ENCODE peak calls at places on chromosomes 11 and 22, in four cellular contexts. One of them, this sample, is unnamed.
A peak's percentile ranks its signal among the peaks of the same experiment; 100 is the strongest.

GRCh38 chr11:123202155-123202714 is 7.2 kb upstream of the CLMP start:
- DNase-seq in H1: no peak
- DNase-seq in GM12878: no peak
- DNase-seq in SK-N-SH: peak; percentile 59
- DNase-seq in this sample: no peak

GRCh38 chr11:8260202-8260996 is 3.3 kb downstream of the LMO1 start:
- DNase-seq in SK-N-SH: no peak
- DNase-seq in H1: no peak
- DNase-seq in GM12878: no peak
- DNase-seq in this sample: no peak

GRCh38 chr11:88666364-88666763 is 328.8 kb upstream of the CTSC start:
- DNase-seq in SK-N-SH: no peak
- DNase-seq in GM12878: no peak
- DNase-seq in H1: no peak
- DNase-seq in this sample: no peak

GRCh38 chr11:103910721-103911120 is 125.7 kb upstream of the DDI1 start:
- DNase-seq in H1: no peak
- DNase-seq in GM12878: no peak
- DNase-seq in SK-N-SH: no peak
- DNase-seq in this sample: no peak

GRCh38 chr11:70263363-70263762 is 7.1 kb upstream of the PPFIA1 start:
- DNase-seq in H1: no peak
- DNase-seq in SK-N-SH: no peak
- DNase-seq in GM12878: no peak
- DNase-seq in this sample: no peak

GRCh38 chr11:85811624-85812023 is 683 bp upstream of the SYTL2 start:
- DNase-seq in SK-N-SH: no peak
- DNase-seq in H1: no peak
- DNase-seq in GM12878: no peak
- DNase-seq in this sample: no peak

GRCh38 chr11:35525501-35526175 is at the start of gene PAMR1:
- DNase-seq in GM12878: no peak
- DNase-seq in SK-N-SH: no peak
- DNase-seq in H1: peak; percentile 54
- DNase-seq in this sample: peak; percentile 21

GRCh38 chr11:75654314-75654713 is 14.5 kb downstream of the MAP6 start:
- DNase-seq in GM12878: peak; percentile 63
- DNase-seq in SK-N-SH: no peak
- DNase-seq in H1: no peak
- DNase-seq in this sample: no peak

GRCh38 chr11:123707606-123708205 is 33.8 kb downstream of the ZNF202 start:
- DNase-seq in GM12878: peak; percentile 30
- DNase-seq in SK-N-SH: peak; percentile 70
- DNase-seq in H1: peak; percentile 15
- DNase-seq in this sample: peak; percentile 26

DNA sequence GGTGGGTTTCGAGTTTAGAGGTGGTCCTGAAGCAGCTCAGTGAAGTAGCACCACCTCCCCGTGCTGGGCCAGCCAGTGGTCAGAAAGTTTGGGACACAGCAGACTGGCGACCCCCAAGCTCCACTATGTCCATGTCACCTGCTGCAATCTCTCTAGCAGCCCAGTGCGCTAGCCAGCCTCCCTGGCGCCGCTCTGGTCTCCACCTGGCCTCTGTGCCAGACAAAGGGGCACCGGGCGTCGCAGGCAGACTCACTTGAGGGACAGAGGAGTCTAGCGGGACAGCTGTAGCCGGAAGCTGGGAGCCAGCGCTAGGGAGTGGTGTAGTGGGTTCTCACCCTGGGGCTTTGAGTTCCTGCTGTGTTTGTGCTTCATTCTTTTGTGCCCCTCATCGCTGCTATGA is 25.5 kb downstream of the MYBPC3 start:
- DNase-seq in H1: no peak
- DNase-seq in SK-N-SH: peak; percentile 21
- DNase-seq in GM12878: no peak
- DNase-seq in this sample: peak; percentile 4
- TF ChIP-seq TAF1 in H1: no peak
- TF ChIP-seq TAF1 in SK-N-SH: no peak
- TF ChIP-seq TAF1 in GM12878: no peak
- TF ChIP-seq TAF1 in this sample: no peak

DNA sequence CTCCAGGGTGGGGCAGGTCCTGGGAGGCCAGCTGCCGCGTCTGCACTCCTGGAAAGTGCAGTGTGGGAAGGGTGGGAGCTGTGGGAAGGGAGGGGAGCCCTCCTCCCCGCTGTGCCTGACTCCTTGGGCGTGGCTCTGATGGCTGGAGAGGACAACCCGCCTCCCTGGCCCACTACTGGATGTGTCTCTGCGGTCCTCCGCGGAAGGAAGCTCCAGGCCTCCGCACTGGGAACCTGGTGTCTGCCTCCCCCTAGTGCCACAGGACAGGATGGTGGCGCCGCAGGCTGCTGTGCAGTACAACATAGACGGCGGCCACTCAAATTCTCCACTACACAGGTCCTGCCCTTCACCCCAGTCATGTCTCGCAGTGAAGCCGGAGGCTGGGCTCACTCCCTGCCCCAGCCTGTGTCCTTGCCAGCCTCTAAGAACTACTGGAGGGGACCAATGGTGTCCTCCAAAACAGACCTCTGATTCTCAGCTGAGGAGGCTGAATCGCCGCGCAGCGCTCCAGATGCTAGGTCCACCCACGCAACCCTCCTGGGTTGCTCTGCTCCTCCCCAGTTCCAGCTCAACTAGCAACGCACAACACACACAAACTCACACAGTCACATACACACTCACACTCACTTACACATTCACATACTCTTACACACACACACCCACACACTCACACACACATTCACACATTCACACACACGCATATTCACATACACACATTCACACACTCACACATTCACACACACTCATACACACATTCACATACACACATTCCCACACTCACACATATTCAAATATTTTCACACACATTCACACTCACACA is 12.4 kb upstream of the DSCAML1 start:
- DNase-seq in SK-N-SH: peak; percentile 90
- DNase-seq in GM12878: no peak
- DNase-seq in H1: no peak
- DNase-seq in this sample: no peak
- TF ChIP-seq TAF1 in SK-N-SH: no peak
- TF ChIP-seq TAF1 in GM12878: no peak
- TF ChIP-seq TAF1 in H1: no peak
- TF ChIP-seq TAF1 in this sample: no peak

DNA sequence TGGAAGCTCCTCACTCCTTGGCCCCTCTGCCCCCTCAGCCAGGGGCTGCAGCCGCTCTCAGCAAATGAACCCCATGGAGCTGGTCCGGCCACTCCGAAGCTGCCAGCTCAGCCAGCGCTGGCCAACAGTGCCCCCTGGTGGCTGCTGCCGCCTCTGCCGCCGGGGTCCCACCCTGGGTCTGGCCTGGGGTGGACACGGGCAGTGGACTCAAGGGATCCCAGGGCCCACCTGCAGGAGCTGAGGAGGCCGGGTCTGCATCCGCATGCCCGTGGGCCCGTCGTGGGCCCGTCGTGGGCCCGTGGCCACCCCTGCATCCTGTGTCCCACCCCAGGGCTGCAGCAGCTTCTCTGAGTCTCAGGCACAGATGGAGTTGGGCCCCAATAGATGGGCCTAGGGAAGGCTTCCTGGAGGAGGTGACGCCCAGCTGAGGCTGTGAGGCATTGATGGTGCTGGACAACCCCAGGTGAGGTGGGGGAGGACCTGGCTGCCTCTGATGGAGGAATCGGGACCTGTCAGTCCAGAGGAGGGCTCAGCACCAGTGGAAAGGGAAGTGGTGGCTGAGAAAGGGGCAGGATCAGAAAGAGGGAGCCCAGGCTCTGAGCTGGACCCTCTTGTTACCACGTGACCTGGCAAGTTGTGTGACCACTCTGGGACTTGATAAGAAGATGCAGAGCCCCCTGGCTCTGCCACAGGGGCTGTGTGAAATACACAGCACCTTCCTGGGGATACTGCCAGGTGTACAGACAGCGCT is 522.3 kb downstream of the BRD1 start:
- DNase-seq in H1: peak; percentile 38
- DNase-seq in SK-N-SH: peak; percentile 90
- DNase-seq in GM12878: no peak
- DNase-seq in this sample: peak; percentile 76
- TF ChIP-seq TAF1 in H1: no peak
- TF ChIP-seq TAF1 in SK-N-SH: no peak
- TF ChIP-seq TAF1 in GM12878: no peak
- TF ChIP-seq TAF1 in this sample: no peak

GRCh38 chr22:41915035-41915782 is at the start of gene SHISA8:
- DNase-seq in SK-N-SH: peak; percentile 70
- DNase-seq in GM12878: no peak
- DNase-seq in H1: no peak
- DNase-seq in this sample: peak; percentile 72
- TF ChIP-seq TAF1 in SK-N-SH: no peak
- TF ChIP-seq TAF1 in GM12878: no peak
- TF ChIP-seq TAF1 in H1: no peak
- TF ChIP-seq TAF1 in this sample: no peak

This sample was measured in GM12891.